ENCODE peak calls at places on chromosomes 4 and X, in eight cellular contexts. V, B, Z, A, M, W, D and K are unnamed samples.

GRCh38 chr4:73308286-73308685 is 49.7 kb upstream of the ANKRD17 start:
- DNase-seq in V (no peak), B (no peak), Z (peak), A (no peak), M (no peak), W (no peak), D (no peak), K (no peak)

GRCh38 chr4:3074078-3074845 is at the start of the genes HTT and HTT-AS:
- DNase-seq in V (peak), B (peak), Z (peak), A (peak), M (peak), W (peak), D (peak), K (peak)

GRCh38 chr4:152247271-152247975 is 288.5 kb downstream of the FBXW7 start:
- DNase-seq in V (no peak), B (no peak), Z (no peak), A (no peak), M (no peak), W (no peak), D (no peak), K (no peak)

GRCh38 chrX:34638116-34638515 is 19.0 kb downstream of the TMEM47 start:
- DNase-seq in V (no peak), B (no peak), Z (peak), A (no peak), M (no peak), W (no peak), D (peak), K (no peak)

GRCh38 chr4:146333187-146333894 is 119.0 kb downstream of the REELD1 start:
- DNase-seq in V (no peak), B (no peak), Z (peak), A (no peak), M (no peak), W (no peak), D (no peak), K (no peak)

GRCh38 chrX:38220936-38221386 is 290 bp upstream of the SRPX start:
- DNase-seq in V (no peak), B (no peak), Z (no peak), A (no peak), M (no peak), W (no peak), D (no peak), K (no peak)

GRCh38 chrX:129318375-129318774 is 204.9 kb downstream of the SMARCA1 start:
- DNase-seq in V (no peak), B (no peak), Z (peak), A (peak), M (no peak), W (no peak), D (peak), K (no peak)

GRCh38 chrX:119041175-119041574 is 31.6 kb upstream of the CT47C1 start:
- DNase-seq in V (no peak), B (no peak), Z (peak), A (peak), M (no peak), W (peak), D (no peak), K (no peak)

GRCh38 chr4:139188648-139189416 is 11.8 kb upstream of the ELF2 start:
- DNase-seq in V (no peak), B (no peak), Z (peak), A (no peak), M (no peak), W (no peak), D (no peak), K (no peak)

GRCh38 chr4:24971192-24971591 is 58.4 kb upstream of the CCDC149 start:
- DNase-seq in V (peak), B (no peak), Z (no peak), A (peak), M (no peak), W (no peak), D (no peak), K (no peak)